ENCODE peak calls at places on chromosomes 6 and 20, in six cellular contexts. E, Z, L, S, T and C are unnamed samples.

GRCh38 chr20:7637184-7637583 is 303.1 kb downstream of the HAO1 start:
- DNase-seq in E (no peak), Z (no peak), L (no peak), S (no peak), T (no peak), C (peak)

GRCh38 chr20:37651932-37652331 is 41.9 kb upstream of the CTNNBL1 start:
- DNase-seq in E (peak), Z (no peak), L (peak), S (no peak), T (no peak), C (peak)

GRCh38 chr20:11044561-11044960 is 370.8 kb upstream of the JAG1 start:
- DNase-seq in E (no peak), Z (no peak), L (no peak), S (no peak), T (no peak), C (no peak)

GRCh38 chr20:49964964-49965780 is 17.6 kb upstream of the SNAI1 start:
- DNase-seq in E (peak), Z (no peak), L (peak), S (no peak), T (no peak), C (peak)

GRCh38 chr6:54830216-54830615 is 16.4 kb upstream of the FAM83B start:
- DNase-seq in E (no peak), Z (no peak), L (no peak), S (no peak), T (no peak), C (no peak)

GRCh38 chr20:29298271-29298590 is 1959.2 kb upstream of the DEFB115 start:
- DNase-seq in E (no peak), Z (no peak), L (no peak), S (no peak), T (no peak), C (no peak)

GRCh38 chr6:138250513-138251247 is 32.4 kb upstream of the PBOV1 start:
- DNase-seq in E (peak), Z (peak), L (no peak), S (peak), T (peak), C (no peak)

GRCh38 chr6:170464524-170464979 is 88.6 kb downstream of the PSMB1 start:
- DNase-seq in E (no peak), Z (no peak), L (no peak), S (no peak), T (no peak), C (no peak)

GRCh38 chr6:14292119-14292518 is 174.5 kb downstream of the CD83 start:
- DNase-seq in E (no peak), Z (no peak), L (no peak), S (no peak), T (no peak), C (no peak)

GRCh38 chr6:1986454-1987243 is 258.8 kb downstream of the GMDS start:
- DNase-seq in E (no peak), Z (no peak), L (no peak), S (no peak), T (peak), C (peak)

GRCh38 chr20:36544134-36545018 is 3.1 kb downstream of the MYL9 start:
- DNase-seq in E (peak), Z (peak), L (no peak), S (no peak), T (peak), C (peak)

GRCh38 chr6:20706293-20707165 is 172.3 kb downstream of the CDKAL1 start:
- DNase-seq in E (no peak), Z (peak), L (no peak), S (no peak), T (peak), C (no peak)

GRCh38 chr20:14264869-14265268 is 72.5 kb downstream of the FLRT3 start:
- DNase-seq in E (peak), Z (peak), L (no peak), S (no peak), T (no peak), C (no peak)

GRCh38 chr6:3456395-3456767 is 469 bp downstream of the SLC22A23 start:
- DNase-seq in E (no peak), Z (no peak), L (no peak), S (no peak), T (no peak), C (no peak)

GRCh38 chr20:23361108-23361650 is 803 bp upstream of the GZF1 start:
- DNase-seq in E (no peak), Z (peak), L (no peak), S (no peak), T (no peak), C (no peak)

GRCh38 chr6:24547243-24547642 is 52.5 kb downstream of the ALDH5A1 start:
- DNase-seq in E (no peak), Z (no peak), L (peak), S (no peak), T (no peak), C (no peak)

GRCh38 chr6:2900821-2901644 is 2.1 kb downstream of the SERPINB9 start:
- DNase-seq in E (no peak), Z (peak), L (no peak), S (no peak), T (no peak), C (no peak)

GRCh38 chr6:142942805-142943227 is 2.2 kb downstream of the HIVEP2 start:
- DNase-seq in E (peak), Z (peak), L (peak), S (no peak), T (peak), C (no peak)

GRCh38 chr6:91291071-91291470 is 704.2 kb upstream of the MAP3K7 start:
- DNase-seq in E (no peak), Z (no peak), L (no peak), S (no peak), T (peak), C (no peak)

GRCh38 chr6:18595774-18596528 is 208.8 kb downstream of the RNF144B start:
- DNase-seq in E (peak), Z (peak), L (peak), S (peak), T (peak), C (peak)

GRCh38 chr6:33278392-33278741 is 1.4 kb downstream of the B3GALT4 start:
- DNase-seq in E (no peak), Z (no peak), L (no peak), S (no peak), T (no peak), C (no peak)

GRCh38 chr6:31586596-31586995 is 519 bp downstream of the LST1 start:
- DNase-seq in E (no peak), Z (no peak), L (peak), S (no peak), T (no peak), C (no peak)

GRCh38 chr20:18164356-18164755 is 26.7 kb downstream of the KAT14 start:
- DNase-seq in E (no peak), Z (peak), L (no peak), S (no peak), T (peak), C (no peak)

GRCh38 chr6:14068133-14068532 is 49.4 kb upstream of the CD83 start:
- DNase-seq in E (peak), Z (peak), L (no peak), S (peak), T (peak), C (peak)

GRCh38 chr20:57390604-57391438 is at the start of gene RBM38:
- DNase-seq in E (no peak), Z (peak), L (peak), S (no peak), T (no peak), C (peak)

GRCh38 chr6:163438298-163438939 is 23.9 kb downstream of the QKI start:
- DNase-seq in E (no peak), Z (no peak), L (no peak), S (no peak), T (no peak), C (no peak)

GRCh38 chr6:118537579-118537978 is 10.5 kb upstream of the PLN start:
- DNase-seq in E (no peak), Z (peak), L (no peak), S (no peak), T (peak), C (no peak)

GRCh38 chr6:31354788-31355539 is 2.0 kb downstream of the HLA-B start:
- DNase-seq in E (no peak), Z (no peak), L (no peak), S (no peak), T (no peak), C (no peak)

GRCh38 chr6:131470549-131470948 is 102.5 kb upstream of the ARG1 start:
- DNase-seq in E (no peak), Z (no peak), L (no peak), S (no peak), T (no peak), C (no peak)

GRCh38 chr6:41878961-41879405 is 16.2 kb downstream of the USP49 start:
- DNase-seq in E (no peak), Z (peak), L (no peak), S (peak), T (peak), C (peak)

GRCh38 chr20:7851031-7851490 is 89.2 kb downstream of the HAO1 start:
- DNase-seq in E (no peak), Z (peak), L (no peak), S (peak), T (peak), C (no peak)

GRCh38 chr6:122779672-122780066 is at the start of gene FABP7:
- DNase-seq in E (no peak), Z (no peak), L (no peak), S (no peak), T (no peak), C (no peak)

GRCh38 chr20:57928181-57928967 is 218.6 kb upstream of the PMEPA1 start:
- DNase-seq in E (peak), Z (peak), L (no peak), S (peak), T (peak), C (peak)

GRCh38 chr20:41076776-41077175 is 48.2 kb downstream of the TOP1 start:
- DNase-seq in E (no peak), Z (no peak), L (no peak), S (no peak), T (no peak), C (no peak)

GRCh38 chr6:73064261-73064660 is 161.0 kb downstream of the KHDC1L start:
- DNase-seq in E (no peak), Z (peak), L (no peak), S (no peak), T (no peak), C (no peak)

GRCh38 chr6:153031335-153031955 is 28.9 kb upstream of the MTRF1L start:
- DNase-seq in E (peak), Z (peak), L (no peak), S (no peak), T (peak), C (no peak)

GRCh38 chr20:46994341-46994740 is 99.7 kb downstream of the EYA2 start:
- DNase-seq in E (no peak), Z (no peak), L (peak), S (no peak), T (no peak), C (no peak)

GRCh38 chr6:37288247-37288646 is 30.3 kb upstream of the TMEM217 start:
- DNase-seq in E (no peak), Z (no peak), L (no peak), S (no peak), T (no peak), C (no peak)

GRCh38 chr6:10968776-10969175 is 75.3 kb downstream of the ELOVL2 start:
- DNase-seq in E (no peak), Z (peak), L (no peak), S (peak), T (peak), C (no peak)